ENCODE peak calls at places on chromosome X, in four cellular contexts. D is left ventricle myocardium inferior, F is upper lobe of left lung, J is uterus. W is an unnamed sample. For H3K4me1, the result is how much of the 10 kb centered on the place peaks cover.

GRCh38 chrX:114959729-114960128 is 57.7 kb downstream of the IL13RA2 start:
- DNase-seq in F (no peak), D (no peak), J (no peak), W (no peak)

GRCh38 chrX:46579250-46579649 is 5.7 kb downstream of the CHST7 start:
- DNase-seq in F (no peak), D (no peak), J (no peak), W (no peak)

GRCh38 chrX:110442631-110443030 is 84.0 kb downstream of the RTL9 start:
- DNase-seq in J (no peak), F (peak), D (no peak), W (no peak)

GRCh38 chrX:54799046-54799445 is 991 bp upstream of the ITIH6 start:
- DNase-seq in F (no peak), J (no peak), D (no peak), W (no peak)

GRCh38 chrX:69036674-69037573 is 128.3 kb downstream of the PJA1 start:
- DNase-seq in F (no peak), D (no peak), J (no peak), W (no peak)

GRCh38 chrX:153722704-153723350 is 1.4 kb downstream of the BCAP31 start:
- DNase-seq in D (no peak), F (peak), J (no peak), W (no peak)

GRCh38 chrX:147848543-147849448 is 62.9 kb upstream of the FMR1 start:
- DNase-seq in F (no peak), D (no peak), J (no peak), W (no peak)

GRCh38 chrX:32408389-32408788 is 803.0 kb downstream of the DMD start:
- DNase-seq in F (no peak), D (no peak), J (no peak), W (no peak)

GRCh38 chrX:48540015-48540350 is 469 bp downstream of the TBC1D25 start:
- DNase-seq in J (peak), D (no peak), F (peak), W (no peak)

GRCh38 chrX:153884136-153885076 is 1.6 kb downstream of the L1CAM start:
- DNase-seq in F (no peak), J (no peak), D (no peak), W (no peak)

GRCh38 chrX:110168585-110168984 is 149.3 kb downstream of the AMMECR1 start:
- DNase-seq in D (no peak), J (no peak), F (no peak), W (no peak)

GRCh38 chrX:129724767-129725166 is 14.0 kb upstream of the XPNPEP2 start:
- DNase-seq in J (no peak), F (no peak), D (no peak), W (no peak)

GRCh38 chrX:39840141-39841126 is 257.3 kb downstream of the BCOR start:
- DNase-seq in D (no peak), J (no peak), F (no peak), W (no peak)

GRCh38 chrX:45621356-45622041 is 420.8 kb upstream of the DIPK2B start:
- DNase-seq in J (no peak), F (no peak), D (no peak), W (no peak)

GRCh38 chrX:56308726-56309125 is 76.6 kb downstream of the KLF8 start:
- DNase-seq in F (no peak), D (no peak), J (no peak), W (no peak)

GRCh38 chrX:107574054-107574683 is 54.1 kb upstream of the PRPS1 start:
- DNase-seq in F (no peak), J (no peak), D (no peak), W (no peak)

DNA sequence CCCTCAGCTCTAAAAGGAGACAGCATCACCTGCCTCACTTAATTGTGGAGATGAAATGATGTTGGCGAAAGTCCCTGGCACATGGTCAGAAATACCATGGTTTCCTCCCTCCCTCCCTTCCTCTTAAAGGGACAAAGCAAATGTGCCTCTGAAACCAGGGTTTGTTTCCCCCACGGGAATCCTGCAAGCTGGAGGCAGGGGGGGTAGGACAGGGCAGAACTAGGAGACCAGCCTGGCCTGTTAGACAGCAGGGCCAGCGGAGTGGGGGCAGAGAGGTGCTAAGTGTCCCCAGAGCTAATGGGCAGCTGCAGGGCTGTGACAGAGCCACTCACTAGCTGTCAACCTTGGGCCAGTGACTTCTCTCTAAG is 5.7 kb downstream of the RTL5 start:
- DNase-seq in F (peak), J (peak), D (no peak), W (no peak)
- H3K4me1 ChIP-seq in F (under half), J (under half), D (half or more), W (under half)

GRCh38 chrX:135302269-135302873 is 6.9 kb upstream of the ETDC start:
- DNase-seq in F (no peak), J (no peak), D (no peak), W (no peak)
- H3K27ac ChIP-seq in F (no peak), J (no peak), D (no peak), W (no peak)

GRCh38 chrX:137569470-137569891 is 3.6 kb downstream of the ZIC3 start:
- DNase-seq in J (no peak), D (no peak), F (no peak), W (no peak)
- H3K4me3 ChIP-seq in J (no peak), D (no peak), F (no peak), W (no peak)

DNA sequence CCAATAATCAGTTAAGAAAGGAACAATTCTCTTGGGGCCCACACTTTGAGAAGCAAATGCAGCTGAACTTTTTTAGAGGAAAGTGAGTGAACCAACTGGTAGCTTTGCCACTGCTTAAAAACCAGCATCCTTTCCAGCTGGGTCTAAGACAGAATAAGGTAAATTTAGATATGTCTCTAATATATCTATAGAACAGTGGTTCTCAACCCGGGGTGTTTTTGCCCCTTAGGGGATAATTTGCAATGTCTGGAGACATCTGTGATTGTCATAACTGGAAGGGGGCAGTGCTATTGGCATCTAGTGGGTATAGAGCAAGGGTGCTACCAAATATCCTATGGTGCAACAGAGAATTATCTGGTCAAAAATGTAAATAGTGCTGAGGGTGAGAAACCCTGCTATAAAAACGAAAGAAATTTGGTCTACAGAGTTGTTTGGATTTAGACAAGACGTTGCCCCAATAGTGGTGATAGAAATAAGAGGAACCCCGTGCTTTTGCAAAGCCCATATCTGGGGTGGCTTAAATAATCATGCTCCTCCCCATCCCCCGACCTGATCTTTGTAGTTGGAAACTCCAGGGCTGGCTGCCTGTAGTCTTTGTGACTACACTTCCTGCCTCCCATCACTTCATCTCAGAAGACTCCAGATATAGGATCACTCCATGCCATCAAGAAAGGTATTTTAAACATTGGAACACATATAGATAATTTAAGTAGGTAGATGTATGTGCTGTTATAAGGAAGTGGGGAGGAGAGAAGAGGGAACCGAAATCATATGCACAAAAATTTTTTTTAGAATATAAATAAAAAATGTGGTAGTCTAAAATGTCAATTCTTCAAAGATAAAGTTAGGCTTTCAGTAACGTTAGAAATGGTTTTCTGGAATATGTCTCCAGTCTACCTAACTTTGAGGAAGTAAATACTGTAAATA is at the start of gene TLR7:
- DNase-seq in D (no peak), J (no peak), F (no peak), W (no peak)
- H3K4me1 ChIP-seq in D (under half), J (under half), F (under half), W (under half)

DNA sequence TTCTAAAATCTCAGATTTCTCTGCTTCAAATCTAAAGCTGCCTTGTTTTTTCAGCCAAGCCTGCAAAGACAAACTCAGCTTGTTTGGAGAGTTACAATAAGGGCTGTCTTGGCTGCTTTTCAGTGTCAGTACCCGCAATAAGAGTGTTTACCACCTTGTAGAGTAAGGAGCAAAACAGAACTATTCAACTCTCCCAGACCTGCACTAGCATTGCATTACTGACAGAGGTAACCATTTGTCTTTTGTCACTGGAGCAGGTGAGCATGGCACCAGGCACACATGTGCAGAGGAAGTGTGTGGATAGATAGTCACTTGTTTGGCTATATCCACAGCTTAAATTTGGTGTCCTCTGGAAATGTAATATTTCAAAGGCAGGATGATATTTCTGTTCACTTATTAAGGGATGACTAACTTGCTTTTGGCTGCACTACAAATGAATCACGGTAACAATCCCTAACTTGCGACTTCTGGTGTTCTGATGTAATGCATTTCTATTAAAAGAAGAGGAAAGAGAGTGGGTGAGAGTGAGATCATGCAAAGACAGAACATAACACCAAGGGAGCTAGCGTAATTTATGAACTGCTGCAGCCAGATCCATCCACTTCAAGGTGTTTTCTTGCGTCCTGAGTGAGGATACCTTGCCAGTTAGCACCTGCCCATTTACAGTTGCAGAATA is 38.6 kb downstream of the PTCHD1 start:
- DNase-seq in F (no peak), D (no peak), J (peak), W (no peak)
- H3K27ac ChIP-seq in F (no peak), D (peak), J (peak), W (no peak)

GRCh38 chrX:16876696-16877095 is 6.5 kb upstream of the RBBP7 start:
- DNase-seq in F (no peak), J (no peak), D (no peak), W (no peak)

GRCh38 chrX:16885628-16886027 is 15.5 kb upstream of the RBBP7 start:
- DNase-seq in D (no peak), F (no peak), J (no peak), W (no peak)

GRCh38 chrX:16883487-16883804 is 13.3 kb upstream of the RBBP7 start:
- DNase-seq in D (no peak), F (no peak), J (no peak), W (no peak)

GRCh38 chrX:16882702-16883486 is 12.7 kb upstream of the RBBP7 start:
- DNase-seq in D (peak), J (peak), F (peak), W (peak)

DNA sequence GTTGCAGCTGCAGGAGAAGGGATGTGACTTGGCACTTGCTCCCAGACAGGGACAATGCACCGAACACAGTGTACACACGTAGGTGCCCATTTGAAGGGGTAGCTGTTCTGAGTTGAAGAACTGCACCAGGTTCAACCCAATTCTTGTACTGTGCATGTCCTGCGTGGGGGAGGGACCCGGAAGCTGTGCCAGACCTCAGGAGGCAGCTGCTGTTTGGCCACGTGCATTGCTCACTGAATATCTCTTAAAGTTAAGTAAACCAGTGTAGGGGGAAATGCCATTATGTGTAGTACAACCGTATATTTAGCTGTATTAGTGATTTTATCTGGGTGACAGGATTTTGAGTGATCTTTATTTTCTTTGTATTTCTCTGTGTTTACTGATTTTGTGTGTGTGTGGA is 12.0 kb upstream of the RBBP7 start:
- DNase-seq in F (peak), J (peak), D (peak), W (peak)
- H3K4me3 ChIP-seq in F (peak), J (peak), D (peak), W (peak)

W was measured in Peyer's patch.